ENCODE peak calls at places on chromosomes 11 and 22, in six cellular contexts. J is RPMI8226; R is stimulated activated CD8-positive, alpha-beta memory T cell treated with anti-CD3 and anti-CD28 coated beads, Interleukin-7, amount 100 ng/mL, for 1 hour; T is NCI-H2029 treated with DMSO at 0.1 percent for 48 hours; M is progenitor cell of endocrine pancreas; B is AG10803. S is an unnamed sample.

GRCh38 chr11:61911701-61912529 is 5.5 kb downstream of the RAB3IL1 start:
- DNase-seq in J (no peak), R (no peak), T (no peak), M (no peak), B (no peak), S (no peak)

GRCh38 chr11:43537831-43538230 is 142.7 kb upstream of the HSD17B12 start:
- DNase-seq in J (no peak), R (no peak), T (no peak), M (no peak), B (no peak), S (no peak)

GRCh38 chr22:25780673-25781072 is 38.7 kb downstream of the MYO18B start:
- DNase-seq in J (no peak), R (no peak), T (no peak), M (no peak), B (no peak), S (no peak)

GRCh38 chr11:65301491-65302329 is 13.0 kb upstream of the CDC42EP2 start:
- DNase-seq in J (no peak), R (no peak), T (no peak), M (peak), B (no peak), S (no peak)

GRCh38 chr11:63020671-63021255 is 5.1 kb upstream of the SLC22A8 start:
- DNase-seq in J (peak), R (no peak), T (no peak), M (no peak), B (no peak), S (no peak)

GRCh38 chr11:6986487-6986886 is 33.7 kb downstream of the ZNF214 start:
- DNase-seq in J (no peak), R (no peak), T (no peak), M (no peak), B (no peak), S (no peak)

GRCh38 chr11:3058753-3059664 is 1.8 kb upstream of the CARS1 start:
- DNase-seq in J (peak), R (no peak), T (no peak), M (no peak), B (peak), S (no peak)

GRCh38 chr11:65584723-65585171 is 8.9 kb downstream of the EHBP1L1 start:
- DNase-seq in J (no peak), R (no peak), T (no peak), M (no peak), B (no peak), S (no peak)

GRCh38 chr11:113168804-113169342 is 145.5 kb upstream of the TTC12 start:
- DNase-seq in J (peak), R (no peak), T (no peak), M (no peak), B (no peak), S (no peak)

GRCh38 chr11:11468919-11469318 is 115.9 kb upstream of the CSNK2A3 start:
- DNase-seq in J (no peak), R (no peak), T (no peak), M (no peak), B (no peak), S (no peak)

GRCh38 chr11:35424157-35424945 is 5.0 kb upstream of the SLC1A2 start:
- DNase-seq in J (no peak), R (no peak), T (no peak), M (no peak), B (peak), S (no peak)

GRCh38 chr22:26534874-26535470 is 22.7 kb upstream of the TFIP11 start:
- DNase-seq in J (no peak), R (no peak), T (no peak), M (no peak), B (no peak), S (no peak)

GRCh38 chr11:62981743-62982142 is 3.0 kb downstream of the SLC22A6 start:
- DNase-seq in J (peak), R (no peak), T (no peak), M (no peak), B (no peak), S (no peak)

GRCh38 chr11:16958833-16959232 is 55.4 kb downstream of the PLEKHA7 start:
- DNase-seq in J (peak), R (no peak), T (peak), M (no peak), B (no peak), S (no peak)

GRCh38 chr11:110755961-110756360 is 43.7 kb upstream of the ARHGAP20 start:
- DNase-seq in J (no peak), R (no peak), T (no peak), M (no peak), B (no peak), S (peak)

GRCh38 chr11:1699771-1700170 is 2.8 kb downstream of the KRTAP5-6 start:
- DNase-seq in J (peak), R (no peak), T (no peak), M (no peak), B (no peak), S (no peak)

GRCh38 chr11:118443590-118444218 is 7.4 kb downstream of the KMT2A start:
- DNase-seq in J (no peak), R (no peak), T (no peak), M (no peak), B (no peak), S (no peak)

GRCh38 chr11:105975128-105975527 is 46.9 kb downstream of the MSANTD4 start:
- DNase-seq in J (no peak), R (no peak), T (no peak), M (no peak), B (no peak), S (no peak)

GRCh38 chr11:5204787-5205186 is 4.3 kb upstream of the OR51V1 start:
- DNase-seq in J (peak), R (no peak), T (no peak), M (no peak), B (peak), S (peak)

GRCh38 chr11:47587733-47588326 is 1.4 kb downstream of the FAM180B start:
- DNase-seq in J (no peak), R (no peak), T (no peak), M (no peak), B (no peak), S (no peak)

GRCh38 chr11:12318791-12319733 is 58.3 kb upstream of the PARVA start:
- DNase-seq in J (peak), R (no peak), T (peak), M (no peak), B (peak), S (no peak)

S was measured in LNCaP clone FGC.